ENCODE peak calls at places on chromosomes 7 and 10, in seven cellular contexts. Z, O, A, U, K, T and L are unnamed samples.

GRCh38 chr7:108308913-108309312 is 147.3 kb downstream of the NRCAM start:
- DNase-seq in Z (no peak), O (no peak), A (no peak), U (no peak), K (no peak), T (no peak), L (no peak)

GRCh38 chr10:112421731-112422130 is 25.0 kb downstream of the ZDHHC6 start:
- DNase-seq in Z (no peak), O (no peak), A (no peak), U (no peak), K (no peak), T (no peak), L (no peak)

GRCh38 chr10:32940321-32941264 is 17.4 kb downstream of the ITGB1 start:
- DNase-seq in Z (no peak), O (no peak), A (no peak), U (no peak), K (no peak), T (no peak), L (no peak)

GRCh38 chr7:21480693-21481403 is 53.0 kb downstream of the SP4 start:
- DNase-seq in Z (no peak), O (no peak), A (no peak), U (no peak), K (no peak), T (no peak), L (no peak)

GRCh38 chr7:13333351-13333750 is 645.9 kb downstream of the ARL4A start:
- DNase-seq in Z (no peak), O (no peak), A (no peak), U (no peak), K (no peak), T (no peak), L (no peak)

GRCh38 chr10:78727728-78728127 is 341.0 kb upstream of the ZMIZ1 start:
- DNase-seq in Z (no peak), O (no peak), A (no peak), U (no peak), K (no peak), T (peak), L (no peak)

GRCh38 chr7:76310102-76310957 is 7.9 kb downstream of the HSPB1 start:
- DNase-seq in Z (no peak), O (no peak), A (no peak), U (peak), K (no peak), T (peak), L (no peak)

GRCh38 chr7:75732016-75732521 is 6.7 kb downstream of the HIP1 start:
- DNase-seq in Z (no peak), O (no peak), A (no peak), U (no peak), K (no peak), T (no peak), L (no peak)

GRCh38 chr10:133520193-133520738 is 6.9 kb upstream of the CYP2E1 start:
- DNase-seq in Z (no peak), O (peak), A (peak), U (peak), K (peak), T (no peak), L (peak)

GRCh38 chr7:139557857-139558581 is 34.5 kb downstream of the CLEC2L start:
- DNase-seq in Z (no peak), O (no peak), A (peak), U (no peak), K (no peak), T (no peak), L (no peak)

GRCh38 chr7:71735961-71736556 is 604.1 kb downstream of the GALNT17 start:
- DNase-seq in Z (no peak), O (peak), A (peak), U (no peak), K (peak), T (peak), L (peak)

GRCh38 chr10:72037811-72038210 is 50.5 kb downstream of the SPOCK2 start:
- DNase-seq in Z (no peak), O (no peak), A (no peak), U (no peak), K (no peak), T (no peak), L (no peak)

GRCh38 chr10:131179386-131179785 is 132.1 kb downstream of the TCERG1L start:
- DNase-seq in Z (no peak), O (no peak), A (peak), U (no peak), K (no peak), T (no peak), L (no peak)

GRCh38 chr7:72430531-72430930 is 18.4 kb upstream of the CALN1 start:
- DNase-seq in Z (no peak), O (no peak), A (peak), U (no peak), K (no peak), T (no peak), L (no peak)

GRCh38 chr7:143230602-143231457 is 9.0 kb downstream of the TAS2R40 start:
- DNase-seq in Z (no peak), O (no peak), A (no peak), U (no peak), K (no peak), T (no peak), L (no peak)

GRCh38 chr10:124742418-124743187 is 1.6 kb downstream of the FAM53B start:
- DNase-seq in Z (no peak), O (no peak), A (no peak), U (no peak), K (no peak), T (no peak), L (no peak)

GRCh38 chr7:139648941-139649425 is 125.5 kb downstream of the CLEC2L start:
- DNase-seq in Z (no peak), O (peak), A (no peak), U (no peak), K (no peak), T (no peak), L (no peak)

GRCh38 chr7:3461923-3462322 is 160.9 kb downstream of the SDK1 start:
- DNase-seq in Z (no peak), O (no peak), A (no peak), U (no peak), K (peak), T (no peak), L (no peak)

GRCh38 chr7:47293884-47294568 is 287.9 kb downstream of the TNS3 start:
- DNase-seq in Z (no peak), O (no peak), A (no peak), U (no peak), K (no peak), T (no peak), L (no peak)

GRCh38 chr7:103731169-103731568 is 258.3 kb downstream of the RELN start:
- DNase-seq in Z (no peak), O (no peak), A (no peak), U (no peak), K (no peak), T (no peak), L (no peak)

GRCh38 chr10:80154978-80155695 is 22.6 kb downstream of the PLAC9 start:
- DNase-seq in Z (no peak), O (no peak), A (no peak), U (no peak), K (no peak), T (no peak), L (no peak)

GRCh38 chr7:27235387-27236052 is 7.1 kb upstream of the EVX1 start:
- DNase-seq in Z (no peak), O (no peak), A (peak), U (no peak), K (no peak), T (peak), L (peak)

GRCh38 chr10:133126431-133127290 is 33.4 kb upstream of the KNDC1 start:
- DNase-seq in Z (peak), O (no peak), A (no peak), U (no peak), K (no peak), T (no peak), L (no peak)

GRCh38 chr7:137869260-137869659 is 22.5 kb upstream of the DGKI start:
- DNase-seq in Z (no peak), O (no peak), A (no peak), U (no peak), K (no peak), T (no peak), L (no peak)

GRCh38 chr10:1195828-1196227 is 139.6 kb downstream of the WDR37 start:
- DNase-seq in Z (no peak), O (no peak), A (peak), U (no peak), K (no peak), T (no peak), L (no peak)

GRCh38 chr7:102431617-102432298 is 1.6 kb upstream of the ORAI2 start:
- DNase-seq in Z (no peak), O (peak), A (peak), U (no peak), K (peak), T (peak), L (peak)

GRCh38 chr10:5818894-5819293 is 5.7 kb upstream of the GDI2 start:
- DNase-seq in Z (peak), O (peak), A (no peak), U (no peak), K (no peak), T (no peak), L (no peak)

GRCh38 chr10:31261502-31262311 is 57.3 kb upstream of the ZEB1 start:
- DNase-seq in Z (no peak), O (no peak), A (no peak), U (no peak), K (no peak), T (no peak), L (no peak)

GRCh38 chr10:7773845-7774801 is 13.7 kb downstream of the KIN start:
- DNase-seq in Z (no peak), O (no peak), A (no peak), U (no peak), K (no peak), T (no peak), L (no peak)

GRCh38 chr10:69100136-69100872 is 12.4 kb downstream of the SRGN start:
- DNase-seq in Z (no peak), O (no peak), A (peak), U (no peak), K (no peak), T (no peak), L (no peak)

GRCh38 chr10:128035557-128035973 is 90.7 kb downstream of the MKI67 start:
- DNase-seq in Z (peak), O (peak), A (peak), U (no peak), K (peak), T (no peak), L (peak)